ENCODE peak calls at places on chromosome 13, in four cellular contexts. R is tibial nerve, I is A549, D is HepG2. P is an unnamed sample.

GRCh38 chr13:52459668-52460067 is 4.4 kb downstream of the CKAP2 start:
- DNase-seq in R (no peak), D (no peak), I (no peak), P (no peak)

GRCh38 chr13:73618275-73618865 is 515.8 kb downstream of the KLF12 start:
- DNase-seq in R (no peak), D (peak; percentile 8), I (peak; percentile 24), P (no peak)

GRCh38 chr13:76884167-76884566 is 2.0 kb downstream of the KCTD12 start:
- DNase-seq in R (peak; percentile 18), D (no peak), I (no peak), P (peak; percentile 64)

GRCh38 chr13:68174905-68175304 is 944.8 kb upstream of the PCDH9 start:
- DNase-seq in D (no peak), I (no peak), R (no peak), P (no peak)

GRCh38 chr13:101784313-101784712 is 331.8 kb downstream of the ITGBL1 start:
- DNase-seq in R (no peak), I (no peak), D (no peak), P (no peak)

GRCh38 chr13:34153428-34154180 is 335.7 kb downstream of the RFC3 start:
- DNase-seq in I (no peak), R (no peak), D (no peak), P (no peak)

GRCh38 chr13:74288361-74288911 is 154.2 kb upstream of the KLF12 start:
- DNase-seq in R (no peak), I (no peak), D (no peak), P (peak; percentile 26)

GRCh38 chr13:44107357-44108121 is 227.8 kb downstream of the LACC1 start:
- DNase-seq in I (no peak), R (no peak), D (peak; percentile 2), P (peak; percentile 5)

GRCh38 chr13:111116830-111117229 is 1.7 kb downstream of the ARHGEF7 start:
- DNase-seq in R (no peak), D (no peak), I (no peak), P (no peak)

GRCh38 chr13:71645467-71645866 is 221.5 kb downstream of the DACH1 start:
- DNase-seq in D (no peak), I (no peak), R (no peak), P (no peak)

GRCh38 chr13:98295371-98295770 is 118.3 kb upstream of the RNF113B start:
- DNase-seq in R (no peak), D (no peak), I (no peak), P (no peak)

GRCh38 chr13:57128909-57129308 is 11.8 kb upstream of the PRR20A start:
- DNase-seq in D (no peak), R (no peak), I (peak; percentile 0), P (no peak)

GRCh38 chr13:43446126-43446525 is 340.6 kb downstream of the ENOX1 start:
- DNase-seq in R (no peak), D (no peak), I (no peak), P (no peak)

GRCh38 chr13:106350208-106350607 is 185.3 kb downstream of the EFNB2 start:
- DNase-seq in D (no peak), R (no peak), I (no peak), P (no peak)

GRCh38 chr13:100811431-100811830 is 136.8 kb upstream of the TMTC4 start:
- DNase-seq in R (no peak), D (no peak), I (no peak), P (no peak)

GRCh38 chr13:114266241-114266640 is 15.2 kb upstream of the UPF3A start:
- DNase-seq in R (no peak), I (no peak), D (no peak), P (no peak)

GRCh38 chr13:105452895-105453294 is 1082.6 kb downstream of the EFNB2 start:
- DNase-seq in I (peak; percentile 21), D (no peak), R (no peak), P (no peak)

GRCh38 chr13:97659602-97660001 is 225.6 kb downstream of the RAP2A start:
- DNase-seq in D (peak; percentile 13), R (no peak), I (peak; percentile 1), P (no peak)

GRCh38 chr13:113638173-113638746 is 19.7 kb downstream of the ATP4B start:
- DNase-seq in R (peak; percentile 10), D (no peak), I (no peak), P (peak; percentile 6)

GRCh38 chr13:98397221-98397620 is 179.7 kb downstream of the STK24 start:
- DNase-seq in I (no peak), R (no peak), D (no peak), P (no peak)

GRCh38 chr13:45364876-45365557 is 24.0 kb upstream of the TPT1 start:
- DNase-seq in I (no peak), R (no peak), D (no peak), P (no peak)

GRCh38 chr13:99617474-99618255 is 116.4 kb downstream of the TM9SF2 start:
- DNase-seq in D (peak; percentile 33), R (peak; percentile 30), I (peak; percentile 67), P (no peak)

GRCh38 chr13:39385621-39386231 is 217.3 kb downstream of the LHFPL6 start:
- DNase-seq in D (no peak), R (no peak), I (no peak), P (no peak)
- H3K27ac ChIP-seq in D (no peak overlapping the region), R (peak overlapping the region; percentile 62), I (no peak overlapping the region), P (no peak overlapping the region)

DNA sequence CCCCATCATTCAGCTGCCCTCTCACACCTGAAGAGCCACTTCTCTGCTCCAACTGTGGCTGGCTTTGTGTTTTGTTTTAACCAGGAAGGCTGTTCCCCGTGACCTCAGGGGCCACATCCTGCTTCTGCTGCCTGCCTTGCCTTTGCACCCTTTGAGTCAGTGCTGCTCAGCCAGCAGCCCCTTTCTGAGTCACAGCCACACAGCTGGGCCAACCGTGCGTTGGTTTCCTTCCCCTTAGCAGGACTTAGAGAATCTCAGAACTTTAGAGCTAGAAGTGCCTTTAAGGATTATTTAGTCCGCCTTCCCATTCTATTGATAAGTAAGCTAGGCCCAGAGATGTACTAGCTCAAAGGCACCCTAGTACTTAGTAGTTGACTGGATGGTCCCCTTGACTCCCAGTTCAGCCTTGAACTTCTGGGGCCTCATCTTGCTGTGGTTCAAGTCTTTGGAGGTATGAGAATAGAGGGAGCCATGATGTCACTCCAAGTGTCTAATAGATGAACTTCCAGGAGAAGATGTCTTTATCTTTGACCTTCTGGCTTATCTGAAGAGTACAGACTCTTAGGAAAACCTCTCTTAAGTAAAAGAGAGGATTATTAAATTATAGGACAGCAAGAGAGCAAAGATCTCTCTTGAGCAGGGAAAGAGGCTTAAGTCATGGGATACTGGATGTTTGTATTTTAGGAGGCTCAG is 8.0 kb downstream of the RGCC start:
- DNase-seq in D (no peak), I (no peak), R (no peak), P (no peak)
- TF ChIP-seq EP300 in D (no peak), I (no peak), R (no peak), P (no peak)

GRCh38 chr13:29396446-29396845 is 199.0 kb downstream of the SLC7A1 start:
- DNase-seq in I (no peak), R (no peak), D (no peak), P (no peak)
- H3K27ac ChIP-seq in I (no peak overlapping the region), R (no peak overlapping the region), D (no peak overlapping the region), P (no peak overlapping the region)

DNA sequence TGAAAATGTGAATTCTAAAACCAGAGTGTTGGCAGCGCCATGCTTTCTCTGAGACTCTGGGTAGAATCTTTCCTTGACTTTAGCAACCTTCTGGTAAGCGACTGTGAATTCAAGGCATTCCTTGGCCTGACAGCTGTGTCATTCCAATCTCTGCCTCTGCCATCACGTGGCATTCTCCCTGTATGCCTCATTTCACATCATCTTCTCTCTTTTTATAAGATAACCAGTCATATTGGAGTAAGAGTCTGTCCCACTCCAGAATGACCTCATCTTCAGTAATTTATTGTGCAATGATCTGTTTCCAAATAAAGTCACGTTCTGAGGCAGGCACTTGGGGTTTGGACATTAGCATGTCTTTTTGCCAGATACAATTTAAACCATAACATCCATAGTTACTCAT is 103.4 kb upstream of the POSTN start:
- DNase-seq in R (no peak), I (peak; percentile 29), D (no peak), P (no peak)
- TF ChIP-seq EP300 in R (no peak), I (no peak), D (no peak), P (no peak)

P was measured in upper lobe of left lung.